ENCODE peak calls at places on chromosome 22, in six cellular contexts. J, D, C, Y, Q and V are unnamed samples.

GRCh38 chr22:32623943-32624342 is 149.3 kb downstream of the FBXO7 start:
- DNase-seq in J (peak), D (no peak), C (no peak), Y (no peak), Q (no peak), V (no peak)

GRCh38 chr22:41589260-41589600 is 410 bp downstream of the PMM1 start:
- DNase-seq in J (no peak), D (no peak), C (no peak), Y (no peak), Q (no peak), V (no peak)

GRCh38 chr22:48251629-48252028 is 1489.2 kb downstream of the TBC1D22A start:
- DNase-seq in J (no peak), D (no peak), C (no peak), Y (no peak), Q (no peak), V (no peak)

GRCh38 chr22:25153961-25154685 is 45.5 kb upstream of the CRYBB3 start:
- DNase-seq in J (peak), D (no peak), C (no peak), Y (no peak), Q (no peak), V (no peak)

GRCh38 chr22:24801906-24802504 is 4.0 kb upstream of the SGSM1 start:
- DNase-seq in J (no peak), D (no peak), C (no peak), Y (peak), Q (no peak), V (no peak)

GRCh38 chr22:45671051-45671782 is 417 bp upstream of the ATXN10 start:
- DNase-seq in J (no peak), D (no peak), C (no peak), Y (no peak), Q (no peak), V (no peak)

GRCh38 chr22:42080287-42080686 is 787 bp downstream of the SMDT1 start:
- DNase-seq in J (peak), D (no peak), C (no peak), Y (peak), Q (no peak), V (no peak)

GRCh38 chr22:35409783-35410662 is 10.1 kb downstream of the MCM5 start:
- DNase-seq in J (no peak), D (no peak), C (no peak), Y (no peak), Q (no peak), V (no peak)

GRCh38 chr22:28112548-28113043 is 193.5 kb upstream of the PITPNB start:
- DNase-seq in J (peak), D (no peak), C (no peak), Y (no peak), Q (no peak), V (no peak)

GRCh38 chr22:19826619-19826950 is 28.1 kb downstream of the GNB1L start:
- DNase-seq in J (no peak), D (no peak), C (no peak), Y (no peak), Q (no peak), V (no peak)

GRCh38 chr22:36510966-36511881 is 4.4 kb upstream of the FOXRED2 start:
- DNase-seq in J (peak), D (no peak), C (no peak), Y (no peak), Q (peak), V (peak)

GRCh38 chr22:48234011-48234410 is 1471.6 kb downstream of the TBC1D22A start:
- DNase-seq in J (no peak), D (no peak), C (no peak), Y (no peak), Q (no peak), V (no peak)

GRCh38 chr22:30062256-30062655 is 18.0 kb upstream of the HORMAD2 start:
- DNase-seq in J (no peak), D (no peak), C (no peak), Y (no peak), Q (no peak), V (no peak)

GRCh38 chr22:19187716-19188563 is 9.4 kb upstream of the SLC25A1 start:
- DNase-seq in J (no peak), D (no peak), C (no peak), Y (no peak), Q (no peak), V (no peak)

GRCh38 chr22:19168088-19168890 is 10.2 kb downstream of the SLC25A1 start:
- DNase-seq in J (no peak), D (no peak), C (no peak), Y (no peak), Q (no peak), V (no peak)

GRCh38 chr22:48340191-48340590 is 1487.5 kb downstream of the BRD1 start:
- DNase-seq in J (no peak), D (no peak), C (no peak), Y (no peak), Q (no peak), V (no peak)

GRCh38 chr22:21100149-21101032 is 54.6 kb downstream of the LRRC74B start:
- DNase-seq in J (peak), D (no peak), C (no peak), Y (no peak), Q (no peak), V (no peak)

GRCh38 chr22:23183107-23183698 is 2.9 kb downstream of the BCR start:
- DNase-seq in J (peak), D (no peak), C (no peak), Y (no peak), Q (no peak), V (no peak)

GRCh38 chr22:50270302-50271010 is at the start of gene MAPK11:
- DNase-seq in J (peak), D (peak), C (peak), Y (peak), Q (peak), V (peak)

GRCh38 chr22:21710156-21710555 is 25.4 kb downstream of the YPEL1 start:
- DNase-seq in J (peak), D (no peak), C (no peak), Y (no peak), Q (no peak), V (no peak)

GRCh38 chr22:22767876-22768602 is 119.6 kb upstream of the IGLL5 start:
- DNase-seq in J (no peak), D (no peak), C (no peak), Y (no peak), Q (no peak), V (no peak)

GRCh38 chr22:41330169-41330568 is 28.8 kb downstream of the ZC3H7B start:
- DNase-seq in J (no peak), D (no peak), C (no peak), Y (no peak), Q (no peak), V (no peak)

GRCh38 chr22:19525116-19525660 is 978 bp upstream of the CLDN5 start:
- DNase-seq in J (no peak), D (no peak), C (no peak), Y (no peak), Q (no peak), V (no peak)

GRCh38 chr22:18103527-18104269 is 6.9 kb upstream of the TUBA8 start:
- DNase-seq in J (no peak), D (no peak), C (no peak), Y (no peak), Q (no peak), V (no peak)

GRCh38 chr22:38316340-38317236 is 645 bp downstream of the CSNK1E start:
- DNase-seq in J (peak), D (peak), C (peak), Y (peak), Q (no peak), V (peak)

GRCh38 chr22:30541979-30542810 is 4.3 kb downstream of the SEC14L6 start:
- DNase-seq in J (peak), D (no peak), C (no peak), Y (no peak), Q (no peak), V (no peak)

GRCh38 chr22:41206719-41207118 is 1.6 kb downstream of the L3MBTL2 start:
- DNase-seq in J (no peak), D (no peak), C (no peak), Y (no peak), Q (no peak), V (no peak)

GRCh38 chr22:30260276-30260675 is 6.4 kb downstream of the OSM start:
- DNase-seq in J (no peak), D (no peak), C (no peak), Y (no peak), Q (no peak), V (no peak)

GRCh38 chr22:27110985-27111451 is 453.6 kb downstream of the MIAT start:
- DNase-seq in J (peak), D (no peak), C (no peak), Y (no peak), Q (peak), V (no peak)

GRCh38 chr22:49812838-49813237 is 14.8 kb downstream of the BRD1 start:
- DNase-seq in J (peak), D (no peak), C (no peak), Y (no peak), Q (no peak), V (no peak)

GRCh38 chr22:24875862-24876506 is 70.0 kb downstream of the SGSM1 start:
- DNase-seq in J (peak), D (no peak), C (no peak), Y (no peak), Q (no peak), V (no peak)

GRCh38 chr22:46628756-46629155 is 8.6 kb downstream of the GRAMD4 start:
- DNase-seq in J (no peak), D (no peak), C (no peak), Y (no peak), Q (no peak), V (no peak)